ENCODE peak calls at places on chromosomes 13 and 19, in five cellular contexts. B, T, E, G and N are unnamed samples. For H3K9me3, the result is how much of the 10 kb centered on the place peaks cover.

GRCh38 chr19:8593931-8594330 is 16.6 kb downstream of the ADAMTS10 start:
- DNase-seq in G (no peak), E (no peak), T (no peak), B (no peak), N (no peak)

GRCh38 chr19:55088543-55089265 is 13.0 kb downstream of the EPS8L1 start:
- DNase-seq in G (peak), E (peak), B (peak), T (peak), N (no peak)

GRCh38 chr13:46983881-46984280 is 87.0 kb upstream of the HTR2A start:
- DNase-seq in E (no peak), B (no peak), G (no peak), T (no peak), N (no peak)

GRCh38 chr19:19628499-19629134 is 597 bp upstream of the LPAR2 start:
- DNase-seq in E (peak), T (no peak), B (no peak), G (no peak), N (no peak)

GRCh38 chr13:27338207-27338606 is 67.6 kb downstream of the RASL11A start:
- DNase-seq in B (no peak), E (no peak), T (no peak), G (no peak), N (no peak)

GRCh38 chr13:45225370-45225769 is 24.5 kb upstream of the KCTD4 start:
- DNase-seq in B (no peak), E (no peak), G (no peak), T (no peak), N (no peak)

GRCh38 chr13:91046715-91047327 is 300.7 kb upstream of the MIR17HG start:
- DNase-seq in E (no peak), T (no peak), B (no peak), G (no peak), N (no peak)

GRCh38 chr19:7292950-7293794 is 1.0 kb downstream of the INSR start:
- DNase-seq in E (peak), G (peak), B (peak), T (peak), N (peak)

GRCh38 chr13:20159646-20160345 is 1.1 kb downstream of the GJA3 start:
- DNase-seq in T (no peak), B (no peak), E (no peak), G (no peak), N (no peak)

GRCh38 chr13:52353116-52353718 is 52.8 kb downstream of the THSD1 start:
- DNase-seq in G (no peak), B (no peak), T (no peak), E (no peak), N (no peak)

GRCh38 chr13:105037064-105037463 is 1498.4 kb downstream of the EFNB2 start:
- DNase-seq in T (no peak), B (no peak), G (no peak), E (no peak), N (no peak)

GRCh38 chr13:99985243-99985874 is 3.8 kb downstream of the ZIC2 start:
- DNase-seq in T (no peak), E (no peak), B (no peak), G (no peak), N (no peak)

GRCh38 chr13:46124531-46124966 is 19.7 kb upstream of the CPB2 start:
- DNase-seq in E (no peak), T (no peak), G (no peak), B (no peak), N (no peak)

GRCh38 chr19:1265611-1266115 is 3.5 kb upstream of the CIRBP start:
- DNase-seq in E (peak), B (peak), G (peak), T (peak), N (peak)

GRCh38 chr19:48258350-48258749 is 2.6 kb upstream of the CARD8 start:
- DNase-seq in B (no peak), G (no peak), T (no peak), E (no peak), N (no peak)

GRCh38 chr13:58843567-58843966 is 1212.0 kb downstream of the PCDH17 start:
- DNase-seq in G (no peak), B (no peak), T (no peak), E (no peak), N (no peak)

GRCh38 chr19:48842744-48843162 is 6.5 kb upstream of the HSD17B14 start:
- DNase-seq in G (no peak), T (no peak), B (peak), E (peak), N (no peak)

GRCh38 chr13:40158218-40158617 is 502.8 kb downstream of the COG6 start:
- DNase-seq in B (no peak), E (no peak), G (no peak), T (no peak), N (no peak)

GRCh38 chr19:48683349-48683748 is 10.5 kb upstream of the NTN5 start:
- DNase-seq in E (no peak), T (peak), G (peak), B (no peak), N (no peak)

GRCh38 chr13:89380101-89380500 is 1708.9 kb downstream of the SLITRK5 start:
- DNase-seq in E (peak), T (no peak), B (no peak), G (no peak), N (no peak)

GRCh38 chr19:5480427-5480836 is 25.2 kb downstream of the ZNRF4 start:
- DNase-seq in B (no peak), E (peak), T (no peak), G (no peak), N (no peak)

GRCh38 chr19:12075538-12076139 is 11.1 kb downstream of the ZNF844 start:
- DNase-seq in G (no peak), T (no peak), E (no peak), B (no peak), N (no peak)
- H3K9me3 ChIP-seq in G (half or more), T (under half), E (half or more), B (half or more), N (half or more)

DNA sequence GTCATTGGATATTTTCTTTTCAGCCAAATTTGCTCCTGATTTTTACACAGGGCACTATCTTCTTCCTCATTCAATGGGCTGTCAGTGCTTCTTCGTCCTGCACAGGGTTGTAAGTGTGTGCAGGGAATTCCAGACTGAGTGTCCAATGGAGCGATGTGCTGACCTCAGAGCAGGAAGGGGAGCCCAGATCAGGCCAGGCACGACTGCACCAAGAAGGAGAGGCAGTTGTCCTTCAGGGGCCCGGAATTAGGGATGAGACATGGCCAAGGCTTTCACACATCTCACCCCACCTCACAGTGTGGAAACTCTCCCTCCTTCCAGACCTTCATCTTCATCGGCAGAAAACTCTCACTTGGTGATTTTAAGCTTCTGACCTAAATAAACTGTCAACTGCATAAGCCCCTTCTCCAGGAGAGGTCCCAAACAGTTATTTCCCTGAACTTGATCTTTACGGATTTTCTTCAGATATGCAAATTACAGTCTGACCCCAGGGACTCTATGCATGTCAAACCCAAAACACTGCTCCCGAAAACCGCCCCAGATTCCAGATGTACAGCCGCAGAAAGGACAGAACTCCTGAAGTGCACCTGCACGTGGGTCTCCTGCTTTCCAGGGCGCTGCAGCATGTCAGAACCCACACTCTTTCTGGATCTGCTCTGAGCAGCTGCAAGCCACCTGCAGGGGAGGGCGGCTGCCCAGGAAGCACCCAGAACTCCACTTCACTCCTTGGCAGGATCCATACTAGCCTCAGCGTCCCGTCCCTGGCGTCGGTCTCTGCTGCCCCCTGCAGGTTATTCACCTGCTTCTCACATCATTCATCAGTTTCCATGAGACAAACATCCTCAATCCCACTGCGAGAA is 625 bp upstream of the ZNF20 start:
- DNase-seq in T (peak), B (peak), E (peak), G (peak), N (peak)
- H3K9me3 ChIP-seq in T (under half), B (under half), E (under half), G (under half), N (under half)

GRCh38 chr19:50249636-50250035 is 46.2 kb downstream of the MYH14 start:
- DNase-seq in T (no peak), B (no peak), E (no peak), G (no peak), N (no peak)
- H3K9me3 ChIP-seq in T (under half), B (under half), E (under half), G (under half), N (under half)

GRCh38 chr19:37160153-37160552 is 12.3 kb downstream of the ZNF585A start:
- DNase-seq in G (no peak), E (no peak), B (no peak), T (no peak), N (no peak)

DNA sequence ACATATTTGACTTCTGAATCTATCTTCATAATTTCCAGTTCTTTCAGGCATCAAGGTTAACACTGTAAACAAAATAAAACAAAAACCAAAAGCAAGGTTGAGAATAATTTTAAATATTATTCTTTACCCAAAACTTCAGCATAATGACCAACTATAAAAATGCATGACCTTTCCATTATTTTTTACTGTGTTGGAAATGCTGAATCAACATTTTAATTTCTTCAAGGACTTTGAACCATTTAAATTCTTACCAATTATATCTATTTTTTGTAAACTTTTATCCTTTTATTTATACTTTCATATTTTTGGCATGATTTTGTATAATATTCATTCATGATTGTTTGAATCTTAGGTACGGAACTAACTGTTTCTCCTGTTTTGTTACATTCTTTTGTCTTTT is 6.9 kb downstream of the ZNF585A start:
- DNase-seq in G (no peak), T (no peak), B (no peak), E (no peak), N (no peak)
- H3K9me3 ChIP-seq in G (half or more), T (under half), B (half or more), E (half or more), N (half or more)

DNA sequence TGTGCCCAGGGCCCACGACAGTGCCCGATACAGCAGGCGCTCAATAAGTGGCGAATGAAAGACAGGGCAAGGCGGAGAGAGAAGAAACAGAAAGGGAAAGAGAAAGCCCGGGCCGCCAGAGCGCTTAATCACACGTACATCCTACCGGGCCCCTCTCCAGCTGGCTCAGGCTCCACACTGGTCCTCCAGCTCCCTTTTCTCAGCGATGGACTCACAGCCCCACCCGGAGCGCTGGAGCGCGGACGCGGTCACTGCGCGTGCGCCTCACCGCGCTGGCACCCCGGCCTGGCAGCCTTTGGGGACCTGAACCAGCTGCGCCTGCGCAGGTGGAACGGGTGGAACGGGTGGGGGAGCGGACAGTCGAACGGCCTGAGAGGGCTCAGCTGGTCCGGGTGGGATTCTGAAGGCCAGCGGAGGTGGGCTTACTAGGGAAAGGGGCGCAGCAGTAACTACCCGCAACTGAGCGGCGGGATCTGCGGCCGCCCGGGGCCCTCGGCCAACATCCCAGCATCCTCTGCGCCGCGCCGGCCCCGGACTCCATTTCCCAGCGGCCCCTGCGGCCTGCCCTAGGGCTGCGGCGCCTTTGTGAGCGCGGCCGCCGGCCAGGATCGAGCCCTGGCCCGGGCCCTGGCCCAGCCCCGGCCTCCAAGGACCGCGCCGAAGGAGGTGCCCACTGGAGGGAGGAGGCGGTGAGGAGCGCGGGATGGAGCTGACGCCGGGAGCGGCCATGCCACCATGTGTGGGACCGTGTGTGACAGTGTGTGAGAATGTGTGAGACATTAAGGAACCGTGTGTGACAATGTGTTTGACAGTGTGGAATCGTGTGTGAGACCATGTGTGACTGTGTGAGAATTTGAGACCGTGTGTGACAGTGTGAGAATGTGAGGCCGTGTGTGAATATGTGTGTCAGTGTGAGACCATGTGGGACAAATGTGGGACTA is at the start of gene ZNF583:
- DNase-seq in E (peak), T (peak), B (peak), G (peak), N (peak)
- H3K9me3 ChIP-seq in E (under half), T (under half), B (half or more), G (half or more), N (half or more)

GRCh38 chr19:21147540-21147939 is 5.7 kb downstream of the ZNF431 start:
- DNase-seq in B (no peak), G (no peak), T (no peak), E (no peak), N (no peak)
- H3K9me3 ChIP-seq in B (under half), G (under half), T (under half), E (under half), N (under half)